ENCODE peak calls at places on chromosomes 5 and 9, in six cellular contexts. W is G401; V is kidney tubule cell; C is CD8-positive, alpha-beta T cell; L is SK-N-DZ; B is effector CD4-positive, alpha-beta T cell. S is an unnamed sample.

GRCh38 chr9:110050925-110051355 is 157.0 kb downstream of the C9orf152 start:
- DNase-seq in W (no peak), V (peak), C (no peak), L (no peak), B (no peak), S (peak)

GRCh38 chr9:130878295-130878694 is 18.3 kb downstream of the QRFP start:
- DNase-seq in W (no peak), V (no peak), C (no peak), L (no peak), B (no peak), S (no peak)

GRCh38 chr9:88529496-88529895 is 5.5 kb upstream of the NXNL2 start:
- DNase-seq in W (no peak), V (peak), C (no peak), L (no peak), B (no peak), S (no peak)

GRCh38 chr5:115571441-115571878 is 26.9 kb upstream of the FEM1C start:
- DNase-seq in W (peak), V (no peak), C (no peak), L (no peak), B (no peak), S (no peak)

GRCh38 chr5:138972836-138973235 is 97.7 kb upstream of the LRRTM2 start:
- DNase-seq in W (no peak), V (no peak), C (no peak), L (no peak), B (no peak), S (no peak)

GRCh38 chr5:127871448-127872153 is 168.4 kb downstream of the CCDC192 start:
- DNase-seq in W (no peak), V (peak), C (no peak), L (no peak), B (no peak), S (no peak)

GRCh38 chr9:89905628-89906338 is 301.0 kb downstream of the GADD45G start:
- DNase-seq in W (no peak), V (no peak), C (no peak), L (no peak), B (no peak), S (no peak)

GRCh38 chr5:124956471-124957029 is 210.1 kb upstream of the ZNF608 start:
- DNase-seq in W (peak), V (no peak), C (no peak), L (no peak), B (no peak), S (no peak)

GRCh38 chr9:93587651-93588347 is 11.4 kb downstream of the PHF2 start:
- DNase-seq in W (peak), V (no peak), C (no peak), L (no peak), B (no peak), S (no peak)

GRCh38 chr5:146025108-146025507 is 80.3 kb downstream of the PLAC8L1 start:
- DNase-seq in W (no peak), V (no peak), C (no peak), L (no peak), B (no peak), S (no peak)

GRCh38 chr9:127116088-127116726 is 6.2 kb downstream of the ANGPTL2 start:
- DNase-seq in W (no peak), V (no peak), C (no peak), L (no peak), B (no peak), S (no peak)

GRCh38 chr5:164091836-164092235 is 586.4 kb downstream of the MAT2B start:
- DNase-seq in W (no peak), V (no peak), C (no peak), L (no peak), B (no peak), S (no peak)

GRCh38 chr9:9229269-9229668 is 1383.5 kb downstream of the PTPRD start:
- DNase-seq in W (no peak), V (no peak), C (no peak), L (no peak), B (no peak), S (no peak)

GRCh38 chr9:34710023-34710422 is at the start of gene CCL21:
- DNase-seq in W (no peak), V (no peak), C (no peak), L (no peak), B (no peak), S (no peak)

GRCh38 chr5:139772392-139772791 is 23.2 kb upstream of the PSD2 start:
- DNase-seq in W (no peak), V (no peak), C (no peak), L (no peak), B (no peak), S (no peak)

S was measured in SK-N-MC.